ENCODE peak calls at places on chromosome 17, in five cellular contexts. Q is NCI-H2081, I is HAP-1, R is MM.1S, Z is cardiac fibroblast. N is an unnamed sample.

GRCh38 chr17:73972056-73972455 is 231.4 kb upstream of the RPL38 start:
- DNase-seq in Q (no peak), I (no peak), R (no peak), Z (no peak), N (no peak)

GRCh38 chr17:70613681-70614080 is 444.3 kb downstream of the KCNJ2 start:
- DNase-seq in Q (no peak), I (no peak), R (no peak), Z (no peak), N (no peak)

GRCh38 chr17:1725642-1726511 is 1.4 kb downstream of the WDR81 start:
- DNase-seq in Q (no peak), I (no peak), R (no peak), Z (no peak), N (no peak)

GRCh38 chr17:10082795-10083194 is 115.6 kb downstream of the GAS7 start:
- DNase-seq in Q (no peak), I (no peak), R (no peak), Z (no peak), N (no peak)

GRCh38 chr17:2263183-2263954 is 40.2 kb downstream of the SMG6 start:
- DNase-seq in Q (no peak), I (no peak), R (no peak), Z (peak), N (no peak)

GRCh38 chr17:78338860-78339259 is 21.0 kb downstream of the SOCS3 start:
- DNase-seq in Q (no peak), I (no peak), R (peak), Z (no peak), N (no peak)

GRCh38 chr17:13228711-13229110 is 210.9 kb upstream of the ELAC2 start:
- DNase-seq in Q (no peak), I (no peak), R (no peak), Z (no peak), N (no peak)

GRCh38 chr17:79728908-79729471 is 1.8 kb upstream of the ENPP7 start:
- DNase-seq in Q (no peak), I (no peak), R (no peak), Z (no peak), N (no peak)

GRCh38 chr17:5793899-5794298 is 209.6 kb upstream of the NLRP1 start:
- DNase-seq in Q (no peak), I (no peak), R (peak), Z (peak), N (no peak)

GRCh38 chr17:66276328-66276937 is 26.0 kb upstream of the PRKCA start:
- DNase-seq in Q (no peak), I (no peak), R (no peak), Z (peak), N (no peak)

N was measured in H54.